ENCODE peak calls at places on chromosomes 3 and 15, in seven cellular contexts. M, I, H, U, T, R and Z are unnamed samples.
A peak's percentile ranks its signal among the peaks of the same experiment; 100 is the strongest.

GRCh38 chr3:126116526-126116925 is 32.6 kb upstream of the SLC41A3 start:
- DNase-seq in H (no peak), U (no peak), R (no peak), M (no peak), T (no peak), I (no peak), Z (no peak)

GRCh38 chr15:80070840-80071239 is 11.4 kb downstream of the ZFAND6 start:
- DNase-seq in U (no peak), M (no peak), I (no peak), H (no peak), T (no peak), R (peak; percentile 58), Z (no peak)

GRCh38 chr3:79766474-79767193 is 1.2 kb downstream of the ROBO1 start:
- DNase-seq in R (no peak), H (no peak), U (no peak), M (no peak), I (no peak), T (no peak), Z (no peak)

GRCh38 chr3:104425416-104425815 is 941.3 kb upstream of the ALCAM start:
- DNase-seq in T (no peak), H (no peak), M (no peak), R (peak; percentile 6), U (no peak), I (no peak), Z (no peak)

GRCh38 chr3:87442460-87442859 is 166.1 kb upstream of the POU1F1 start:
- DNase-seq in T (peak; percentile 30), U (no peak), M (no peak), R (no peak), H (no peak), I (no peak), Z (no peak)

GRCh38 chr15:91522609-91523332 is 330.7 kb upstream of the SLCO3A1 start:
- DNase-seq in T (no peak), M (peak; percentile 14), H (no peak), U (no peak), R (peak; percentile 80), I (no peak), Z (peak; percentile 48)

GRCh38 chr3:12901631-12902045 is 60.3 kb upstream of the RPL32 start:
- DNase-seq in T (no peak), M (no peak), H (no peak), I (no peak), U (no peak), R (no peak), Z (no peak)

GRCh38 chr3:141275511-141275910 is 43.9 kb downstream of the PXYLP1 start:
- DNase-seq in H (no peak), I (no peak), R (no peak), U (no peak), T (no peak), M (no peak), Z (no peak)

GRCh38 chr3:146577662-146578061 is 27.5 kb downstream of the PLSCR5 start:
- DNase-seq in I (no peak), M (peak; percentile 19), U (peak; percentile 2), R (peak; percentile 73), H (no peak), T (no peak), Z (peak; percentile 40)

GRCh38 chr15:78201281-78202190 is 32.8 kb downstream of the ACSBG1 start:
- DNase-seq in T (peak; percentile 10), R (no peak), H (no peak), M (no peak), I (no peak), U (no peak), Z (no peak)

GRCh38 chr3:12187448-12188327 is 29.0 kb upstream of the TIMP4 start:
- DNase-seq in H (no peak), R (peak; percentile 71), M (no peak), U (no peak), I (peak; percentile 61), T (no peak), Z (peak; percentile 7)

GRCh38 chr15:75904241-75904631 is 558 bp downstream of the FBXO22 start:
- DNase-seq in U (no peak), I (no peak), H (no peak), R (peak; percentile 39), M (peak; percentile 5), T (peak; percentile 60), Z (no peak)

GRCh38 chr15:73964736-73965093 is 27.4 kb downstream of the STOML1 start:
- DNase-seq in U (peak; percentile 80), M (peak; percentile 86), R (peak; percentile 72), H (peak; percentile 89), I (no peak), T (peak; percentile 84), Z (peak; percentile 85)

GRCh38 chr15:73968461-73968860 is 23.6 kb downstream of the STOML1 start:
- DNase-seq in M (no peak), U (no peak), R (no peak), I (no peak), H (no peak), T (no peak), Z (no peak)

GRCh38 chr15:73962409-73962808 is 29.7 kb downstream of the STOML1 start:
- DNase-seq in I (no peak), M (no peak), H (no peak), T (no peak), R (no peak), U (no peak), Z (no peak)

GRCh38 chr15:73965094-73965729 is 26.9 kb downstream of the STOML1 start:
- DNase-seq in T (no peak), R (no peak), I (no peak), H (no peak), U (no peak), M (no peak), Z (no peak)

DNA sequence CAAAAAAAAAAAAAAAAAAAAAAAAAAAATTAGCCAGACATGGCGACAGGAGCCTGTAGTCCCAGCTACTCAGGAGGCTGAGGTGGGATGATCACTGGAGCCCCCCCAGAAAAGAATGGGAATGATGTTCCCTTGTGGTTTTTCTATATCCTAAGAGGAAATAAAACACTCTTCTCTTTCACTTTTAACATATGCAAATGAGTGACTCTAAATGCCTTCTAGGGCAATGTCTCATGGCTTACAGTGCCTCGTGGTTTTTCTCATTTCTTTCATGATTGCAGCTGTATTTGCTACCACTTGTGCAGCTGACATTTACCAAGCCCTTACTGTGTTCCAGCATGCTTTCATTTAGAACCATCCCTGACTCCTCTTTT is 26.4 kb downstream of the STOML1 start:
- DNase-seq in I (no peak), U (no peak), R (peak; percentile 70), M (no peak), H (no peak), T (no peak), Z (peak; percentile 54)
- H3K4me1 ChIP-seq in I (peaks cover 22% of the 10 kb centered on the region), U (peaks cover 28% of the 10 kb centered on the region), R (peaks cover 10% of the 10 kb centered on the region), M (no peaks in the 10 kb centered on the region), H (peaks cover 6% of the 10 kb centered on the region), T (no peaks in the 10 kb centered on the region), Z (peaks cover 14% of the 10 kb centered on the region)

GRCh38 chr15:25236143-25236860 is 202.5 kb downstream of the UBE3A start:
- DNase-seq in R (no peak), T (no peak), I (no peak), H (no peak), M (no peak), U (no peak), Z (no peak)

GRCh38 chr15:25236861-25237155 is 202.0 kb downstream of the UBE3A start:
- DNase-seq in R (no peak), T (no peak), U (no peak), H (no peak), M (no peak), I (no peak), Z (no peak)

GRCh38 chr15:25238716-25239470 is 199.9 kb downstream of the UBE3A start:
- DNase-seq in T (no peak), U (no peak), H (no peak), M (no peak), R (no peak), I (no peak), Z (no peak)

GRCh38 chr15:25238126-25238525 is 200.7 kb downstream of the UBE3A start:
- DNase-seq in T (no peak), M (no peak), U (no peak), R (no peak), H (no peak), I (no peak), Z (no peak)

DNA sequence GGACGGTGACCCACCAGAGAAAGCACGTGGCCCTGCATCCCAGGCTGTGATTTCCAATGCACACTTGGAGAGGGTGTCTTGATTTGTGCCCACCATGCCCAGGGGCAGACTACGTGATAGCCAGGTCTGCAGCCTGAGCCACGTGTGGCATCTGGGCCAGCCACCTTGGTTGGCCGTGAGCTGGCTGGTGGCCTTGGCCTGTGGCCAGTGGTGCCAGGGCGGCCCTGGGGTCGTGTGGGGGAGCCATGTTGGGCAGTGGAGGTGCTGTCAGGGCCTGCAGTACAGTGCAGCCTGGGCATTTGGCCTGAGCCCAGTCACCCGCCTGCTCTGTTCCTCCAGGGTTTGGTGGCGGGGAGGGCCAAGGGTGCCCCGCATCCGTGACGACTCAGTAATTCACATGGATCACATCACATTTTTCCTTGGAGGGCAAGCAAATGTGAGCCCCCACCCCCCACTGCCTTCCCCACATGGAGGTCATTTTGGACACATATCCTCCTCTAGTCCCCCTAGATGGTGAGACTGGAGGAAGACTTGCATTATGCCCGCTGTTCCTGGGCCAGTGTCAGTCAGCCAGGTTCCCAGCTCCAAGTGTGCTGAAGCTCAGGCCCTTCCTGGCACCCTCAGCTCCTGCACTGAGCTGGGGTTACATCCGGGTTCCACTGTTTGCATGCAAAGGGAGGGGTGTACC is 201.4 kb downstream of the UBE3A start:
- DNase-seq in I (no peak), T (no peak), U (no peak), H (no peak), M (no peak), R (no peak), Z (no peak)
- H3K9me3 ChIP-seq in I (no peaks in the 10 kb centered on the region), T (no peaks in the 10 kb centered on the region), U (no peaks in the 10 kb centered on the region), H (no peaks in the 10 kb centered on the region), M (no peaks in the 10 kb centered on the region), R (peaks cover 76% of the 10 kb centered on the region), Z (peaks cover 36% of the 10 kb centered on the region)

DNA sequence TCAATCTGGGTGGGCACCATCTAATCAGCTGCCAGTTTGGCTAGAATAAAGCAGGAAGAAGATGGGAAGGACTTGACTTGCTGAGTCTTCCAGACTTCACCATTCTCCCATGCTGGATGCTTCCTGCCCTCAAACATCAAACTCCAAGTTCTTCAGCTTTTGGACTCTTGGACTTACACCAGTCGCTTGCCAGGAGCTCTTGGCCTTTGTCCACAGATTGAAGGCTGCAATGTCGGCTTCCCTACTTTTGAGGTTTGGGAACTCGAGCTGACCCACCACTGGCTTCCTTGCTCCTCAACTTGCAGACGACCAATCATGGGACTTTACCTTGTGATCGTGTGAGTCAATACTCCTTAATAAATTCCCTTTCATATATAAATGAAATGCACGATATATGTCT is 8.6 kb upstream of the LIPC start:
- DNase-seq in H (no peak), T (no peak), M (no peak), R (no peak), I (no peak), U (no peak), Z (no peak)
- H3K36me3 ChIP-seq in H (no peaks in the 10 kb centered on the region), T (no peaks in the 10 kb centered on the region), M (no peaks in the 10 kb centered on the region), R (no peaks in the 10 kb centered on the region), I (no peaks in the 10 kb centered on the region), U (no peaks in the 10 kb centered on the region), Z (no peaks in the 10 kb centered on the region)

DNA sequence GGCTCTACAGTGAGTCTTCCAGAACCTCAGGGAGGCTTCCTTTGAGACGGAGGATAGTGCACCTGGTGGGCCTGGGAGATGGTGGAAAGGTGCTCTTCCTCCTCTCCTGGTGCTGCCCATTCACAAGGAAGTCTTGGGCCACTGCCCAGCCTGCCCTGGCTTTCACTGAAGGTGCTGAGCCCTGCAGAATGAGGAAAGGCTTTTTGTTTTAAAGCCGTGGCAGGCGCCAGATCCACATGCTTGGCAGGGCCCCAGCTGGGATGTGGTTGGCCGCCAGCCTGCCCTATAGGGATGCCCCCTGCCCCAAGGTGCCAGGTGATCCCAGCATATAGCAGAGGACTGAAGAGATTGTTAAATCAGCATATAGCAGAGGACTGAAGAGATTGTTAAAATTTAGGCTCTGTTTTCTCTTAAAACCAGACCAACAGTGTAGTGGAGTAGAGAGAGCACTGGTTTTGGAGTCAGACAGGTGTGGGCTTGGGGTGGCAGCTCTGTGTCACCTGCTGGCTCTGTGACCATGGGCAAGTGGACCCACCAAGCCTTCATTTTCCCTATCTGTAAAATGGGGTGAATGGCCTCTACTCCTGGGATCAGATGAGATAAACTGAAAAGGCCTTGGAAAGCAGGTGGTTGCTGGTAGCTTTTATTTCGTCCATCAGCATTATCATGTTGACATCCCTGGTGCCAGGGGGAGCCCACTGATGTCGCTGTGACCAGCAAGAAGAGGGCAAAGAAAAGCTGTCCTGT is 53.3 kb downstream of the SLC6A6 start:
- DNase-seq in U (no peak), T (no peak), I (no peak), R (no peak), M (no peak), H (no peak), Z (no peak)
- H3K4me1 ChIP-seq in U (no peaks in the 10 kb centered on the region), T (peaks cover 14% of the 10 kb centered on the region), I (no peaks in the 10 kb centered on the region), R (peaks cover 26% of the 10 kb centered on the region), M (peaks cover 40% of the 10 kb centered on the region), H (peaks cover 78% of the 10 kb centered on the region), Z (no peaks in the 10 kb centered on the region)